ENCODE peak calls at places on chromosomes 3 and 15, in nine cellular contexts. C is neuronal stem cell; Q is A172; Y is Caco-2; N is naive B cell; Z is GM13976; U is stimulated activated CD4-positive, alpha-beta T cell treated with anti-CD3 and anti-CD28 coated beads, Interleukin-12 subunit alpha, Interleukin-12 subunit beta, amount 100 ng/mL, for 4 hours; F is PC-9; G is left ventricle myocardium inferior. B is an unnamed sample.

GRCh38 chr3:157021679-157022078 is 138.3 kb downstream of the CCNL1 start:
- DNase-seq in C (no peak), G (no peak), Z (no peak), Y (no peak), N (no peak), U (no peak), Q (no peak), F (no peak), B (no peak)

GRCh38 chr3:193016437-193016887 is 98.8 kb upstream of the MB21D2 start:
- DNase-seq in F (no peak), N (no peak), Y (no peak), G (peak; percentile 67), Q (peak; percentile 61), U (no peak), C (peak; percentile 12), Z (no peak), B (no peak)

GRCh38 chr15:38398134-38398533 is 55.8 kb upstream of the FAM98B start:
- DNase-seq in Q (peak; percentile 95), Y (no peak), G (peak; percentile 38), C (no peak), U (no peak), N (no peak), Z (no peak), F (peak; percentile 38), B (no peak)

GRCh38 chr3:85939026-85939616 is 980.3 kb downstream of the CADM2 start:
- DNase-seq in N (no peak), Y (no peak), U (no peak), F (no peak), C (no peak), Q (no peak), Z (no peak), G (no peak), B (no peak)

GRCh38 chr3:23735575-23736326 is 70.0 kb upstream of the UBE2E1 start:
- DNase-seq in U (no peak), G (peak; percentile 55), C (no peak), F (no peak), Y (no peak), N (no peak), Q (no peak), Z (no peak), B (no peak)

GRCh38 chr3:196166741-196167140 is 44.5 kb downstream of the ZDHHC19 start:
- DNase-seq in C (no peak), U (no peak), Q (no peak), N (no peak), F (no peak), Y (no peak), Z (no peak), G (no peak), B (no peak)

GRCh38 chr3:115239717-115240116 is 92.6 kb upstream of the ZBTB20 start:
- DNase-seq in C (no peak), F (peak; percentile 59), Z (no peak), U (no peak), G (peak; percentile 25), Y (no peak), N (no peak), Q (peak; percentile 99), B (no peak)

GRCh38 chr3:177665122-177665808 is 468.0 kb upstream of the TBL1XR1 start:
- DNase-seq in N (no peak), U (no peak), Y (no peak), Z (no peak), Q (no peak), C (no peak), G (no peak), F (no peak), B (no peak)

GRCh38 chr3:49689046-49689886 is at the start of the genes MST1 and RNF123:
- DNase-seq in Z (peak; percentile 95), G (peak; percentile 92), Q (peak; percentile 60), F (peak; percentile 88), Y (peak; percentile 90), U (peak; percentile 92), N (peak; percentile 93), C (peak; percentile 93), B (peak; percentile 59)

GRCh38 chr3:124731760-124732159 is 1.5 kb downstream of the UMPS start:
- DNase-seq in G (no peak), Z (no peak), U (no peak), N (no peak), Q (no peak), C (no peak), F (no peak), Y (no peak), B (no peak)

GRCh38 chr3:150490212-150490611 is 56.1 kb downstream of the SERP1 start:
- DNase-seq in G (no peak), N (no peak), C (no peak), Z (no peak), Y (peak; percentile 38), F (no peak), Q (no peak), U (no peak), B (no peak)

GRCh38 chr3:180229113-180229512 is 192.4 kb upstream of the PEX5L start:
- DNase-seq in U (no peak), Y (no peak), C (no peak), G (no peak), Z (no peak), Q (no peak), F (no peak), N (no peak), B (no peak)

GRCh38 chr15:63172376-63173115 is 15.3 kb upstream of the RPS27L start:
- DNase-seq in Z (no peak), Y (no peak), U (no peak), F (no peak), Q (no peak), G (no peak), N (no peak), C (no peak), B (no peak)

GRCh38 chr3:115227461-115227860 is 80.4 kb upstream of the ZBTB20 start:
- DNase-seq in Z (no peak), N (no peak), Y (no peak), G (no peak), C (no peak), Q (no peak), U (no peak), F (no peak), B (no peak)

GRCh38 chr3:61601831-61602230 is 40.5 kb downstream of the PTPRG start:
- DNase-seq in Q (no peak), U (no peak), Z (no peak), Y (no peak), N (no peak), F (no peak), C (no peak), G (no peak), B (no peak)

GRCh38 chr15:34849364-34849959 is 54.1 kb upstream of the ACTC1 start:
- DNase-seq in F (no peak), Z (no peak), G (no peak), Y (no peak), Q (no peak), U (no peak), C (no peak), N (no peak), B (no peak)

GRCh38 chr3:127637546-127637945 is 8.6 kb downstream of the PODXL2 start:
- DNase-seq in G (no peak), N (no peak), Z (no peak), C (no peak), U (no peak), F (no peak), Q (no peak), Y (no peak), B (no peak)

GRCh38 chr3:58474348-58474911 is 17.5 kb upstream of the KCTD6 start:
- DNase-seq in F (no peak), U (no peak), C (no peak), G (no peak), N (peak; percentile 25), Y (no peak), Z (no peak), Q (no peak), B (no peak)

GRCh38 chr15:98799991-98800390 is 151.7 kb downstream of the IGF1R start:
- DNase-seq in Q (peak; percentile 17), G (no peak), U (no peak), Y (no peak), N (no peak), F (no peak), Z (no peak), C (no peak), B (no peak)

GRCh38 chr3:126573492-126574117 is 14.9 kb upstream of the C3orf22 start:
- DNase-seq in G (no peak), N (no peak), Y (peak; percentile 60), Z (no peak), F (peak; percentile 49), U (no peak), C (no peak), Q (no peak), B (no peak)